ENCODE peak calls at places on chromosomes 11 and 22, in five cellular contexts. W is fibroblast of mammary gland, M is choroid plexus epithelial cell, R is HFF-Myc, I is A549. O is an unnamed sample.

GRCh38 chr11:118632577-118633318 is 25.3 kb downstream of the PHLDB1 start:
- DNase-seq in W (no peak), M (no peak), R (no peak), I (no peak), O (no peak)

GRCh38 chr22:20571531-20572007 is 64.2 kb downstream of the MED15 start:
- DNase-seq in W (peak), M (peak), R (no peak), I (peak), O (no peak)

GRCh38 chr11:65308281-65308891 is 6.3 kb upstream of the CDC42EP2 start:
- DNase-seq in W (no peak), M (peak), R (no peak), I (no peak), O (no peak)

GRCh38 chr11:68439355-68440065 is 21.0 kb upstream of the PPP6R3 start:
- DNase-seq in W (no peak), M (peak), R (no peak), I (no peak), O (no peak)

GRCh38 chr22:33076368-33076767 is 18.2 kb upstream of the SYN3 start:
- DNase-seq in W (peak), M (peak), R (no peak), I (no peak), O (no peak)

GRCh38 chr22:47304191-47304831 is 541.9 kb downstream of the TBC1D22A start:
- DNase-seq in W (no peak), M (no peak), R (no peak), I (no peak), O (no peak)

GRCh38 chr11:64334764-64335741 is 5.0 kb upstream of the CCDC88B start:
- DNase-seq in W (peak), M (peak), R (peak), I (peak), O (peak)

GRCh38 chr11:77473001-77473800 is 693 bp downstream of the PAK1 start:
- DNase-seq in W (no peak), M (peak), R (no peak), I (peak), O (no peak)

GRCh38 chr22:45240810-45241631 is at the start of gene KIAA0930:
- DNase-seq in W (peak), M (peak), R (no peak), I (peak), O (no peak)

GRCh38 chr11:132772712-132773545 is 759.4 kb downstream of the OPCML start:
- DNase-seq in W (no peak), M (no peak), R (no peak), I (no peak), O (no peak)

GRCh38 chr11:122850076-122850631 is 11.9 kb downstream of the CRTAM start:
- DNase-seq in W (peak), M (peak), R (no peak), I (no peak), O (peak)

GRCh38 chr11:79269923-79270322 is 170.9 kb downstream of the TENM4 start:
- DNase-seq in W (no peak), M (no peak), R (no peak), I (no peak), O (no peak)

GRCh38 chr11:121807051-121807450 is 309.0 kb downstream of the BLID start:
- DNase-seq in W (no peak), M (no peak), R (no peak), I (no peak), O (no peak)

GRCh38 chr22:41619979-41620645 is 731 bp downstream of the DESI1 start:
- DNase-seq in W (no peak), M (no peak), R (no peak), I (no peak), O (no peak)

GRCh38 chr22:49532831-49533802 is 294.6 kb downstream of the BRD1 start:
- DNase-seq in W (no peak), M (no peak), R (no peak), I (no peak), O (no peak)

GRCh38 chr22:23184100-23184763 is 3.9 kb downstream of the BCR start:
- DNase-seq in W (no peak), M (no peak), R (no peak), I (no peak), O (no peak)

GRCh38 chr11:128551641-128552335 is 35.6 kb downstream of the ETS1 start:
- DNase-seq in W (peak), M (no peak), R (no peak), I (no peak), O (no peak)

GRCh38 chr11:46200537-46201281 is 76.8 kb upstream of the CREB3L1 start:
- DNase-seq in W (peak), M (no peak), R (no peak), I (no peak), O (no peak)

GRCh38 chr11:123390146-123390545 is 39.9 kb upstream of the GRAMD1B start:
- DNase-seq in W (no peak), M (no peak), R (no peak), I (no peak), O (no peak)

GRCh38 chr11:122755409-122755808 is 82.9 kb upstream of the CRTAM start:
- DNase-seq in W (no peak), M (no peak), R (no peak), I (no peak), O (no peak)

GRCh38 chr22:20779813-20780148 is 5.9 kb downstream of the SERPIND1 start:
- DNase-seq in W (peak), M (peak), R (no peak), I (no peak), O (no peak)

DNA sequence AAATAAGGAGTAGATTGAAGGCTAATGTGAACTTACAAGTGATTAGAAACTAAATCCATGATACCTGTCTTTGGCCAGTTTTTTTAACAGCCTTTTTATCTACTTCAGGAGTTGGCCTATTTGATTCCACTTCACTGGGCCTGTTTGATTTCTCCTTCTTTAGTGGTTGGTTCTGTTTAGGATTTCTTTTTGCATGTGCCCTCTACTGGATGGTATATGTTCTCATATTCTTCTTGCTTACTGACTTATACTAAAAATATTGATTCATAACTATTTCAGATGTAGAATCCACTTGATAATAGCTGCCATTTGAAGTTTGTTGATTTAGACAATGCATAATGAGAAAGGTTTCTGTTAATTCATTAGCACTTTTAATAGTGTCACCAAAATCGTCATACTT is 53.9 kb downstream of the USP47 start:
- DNase-seq in W (peak), M (peak), R (no peak), I (peak), O (no peak)
- TF ChIP-seq CTCF in W (peak), M (peak), R (peak), I (peak), O (peak)

DNA sequence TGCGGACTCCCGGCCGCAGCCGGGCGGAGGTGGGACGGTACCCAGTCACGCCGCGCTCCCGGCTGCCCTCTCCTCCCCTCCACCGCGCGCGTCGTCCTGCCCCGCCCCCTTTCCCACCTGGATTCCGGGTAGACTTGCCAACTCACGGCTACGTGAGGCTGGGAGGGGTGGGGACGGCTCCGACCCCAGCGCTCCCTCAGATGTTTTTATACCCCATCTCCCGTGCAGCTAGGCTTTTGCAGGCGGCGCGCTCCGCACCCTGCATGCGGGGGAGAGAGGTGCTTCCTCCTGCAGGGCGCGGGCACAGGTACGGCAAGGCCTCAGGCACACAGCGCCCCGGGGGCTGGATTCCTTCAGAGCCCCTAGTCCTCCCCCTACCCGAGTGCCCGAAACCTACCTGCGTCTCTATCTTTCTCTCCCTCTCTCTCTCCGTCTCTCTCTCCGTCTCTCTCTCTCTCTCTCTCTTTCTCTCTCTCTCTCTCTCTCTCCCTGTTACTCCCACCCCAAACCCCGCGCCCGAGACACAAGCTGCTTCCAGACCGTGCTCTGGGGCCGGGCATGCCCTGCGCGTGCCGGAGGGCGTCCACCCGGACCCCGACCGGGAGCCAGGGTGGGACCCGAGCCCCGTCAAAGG is 1.9 kb downstream of the PDGFB start:
- DNase-seq in W (no peak), M (no peak), R (no peak), I (no peak), O (no peak)
- H3K4me3 ChIP-seq in W (no peak), M (peak), R (no peak), I (peak), O (no peak)

GRCh38 chr11:31884080-31884479 is 73.0 kb upstream of the PAX6 start:
- DNase-seq in W (no peak), M (no peak), R (no peak), I (no peak), O (no peak)

GRCh38 chr11:31881825-31882224 is 70.7 kb upstream of the PAX6 start:
- DNase-seq in W (no peak), M (no peak), R (no peak), I (no peak), O (no peak)

GRCh38 chr11:31882951-31883392 is 71.8 kb upstream of the PAX6 start:
- DNase-seq in W (no peak), M (no peak), R (no peak), I (no peak), O (no peak)

GRCh38 chr11:31883435-31883834 is 72.3 kb upstream of the PAX6 start:
- DNase-seq in W (no peak), M (no peak), R (no peak), I (no peak), O (no peak)

DNA sequence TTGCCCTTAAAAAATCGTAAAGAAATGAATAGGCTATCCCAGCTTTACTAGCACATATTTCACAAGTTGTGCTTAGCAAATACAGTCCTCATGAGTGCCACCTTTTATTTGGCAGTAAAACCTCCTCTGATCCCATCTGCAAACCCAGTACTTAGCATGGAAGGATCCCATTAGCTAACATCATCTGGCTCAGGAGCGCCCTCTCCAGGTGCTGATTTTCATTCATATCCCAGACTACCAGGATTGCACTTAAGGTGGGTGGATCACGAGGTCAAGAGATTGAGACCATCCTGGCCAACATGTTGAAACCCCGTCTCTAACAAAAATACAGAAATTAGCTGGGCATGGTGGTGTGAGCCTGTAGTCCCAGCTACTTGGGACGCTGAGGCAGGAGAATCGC is 76.1 kb upstream of the PAX6 start:
- DNase-seq in W (peak), M (no peak), R (no peak), I (peak), O (no peak)
- TF ChIP-seq CTCF in W (peak), M (peak), R (peak), I (no peak), O (no peak)

DNA sequence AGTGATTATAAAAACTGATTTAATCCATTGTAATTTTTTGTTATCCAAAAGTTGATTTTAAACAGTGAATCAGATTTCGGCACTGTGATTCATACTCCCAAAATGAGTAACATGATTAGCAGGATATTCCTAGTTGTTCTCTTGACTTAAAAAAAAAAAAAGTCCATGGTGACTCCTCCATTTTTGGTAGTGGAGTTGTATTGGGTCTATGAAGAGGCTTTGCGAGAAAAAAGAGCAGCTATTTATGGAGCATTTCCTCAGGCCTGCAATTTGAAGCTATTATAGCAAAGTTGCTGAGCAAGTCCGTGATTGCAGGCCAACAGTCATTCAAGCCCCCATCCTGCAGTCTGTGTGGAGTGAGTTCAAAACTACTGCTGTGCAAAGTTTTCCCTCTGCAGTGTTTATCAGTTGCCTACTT is 28.8 kb downstream of the YAP1 start:
- DNase-seq in W (peak), M (peak), R (no peak), I (no peak), O (peak)
- H3K4me3 ChIP-seq in W (no peak), M (no peak), R (no peak), I (no peak), O (no peak)

DNA sequence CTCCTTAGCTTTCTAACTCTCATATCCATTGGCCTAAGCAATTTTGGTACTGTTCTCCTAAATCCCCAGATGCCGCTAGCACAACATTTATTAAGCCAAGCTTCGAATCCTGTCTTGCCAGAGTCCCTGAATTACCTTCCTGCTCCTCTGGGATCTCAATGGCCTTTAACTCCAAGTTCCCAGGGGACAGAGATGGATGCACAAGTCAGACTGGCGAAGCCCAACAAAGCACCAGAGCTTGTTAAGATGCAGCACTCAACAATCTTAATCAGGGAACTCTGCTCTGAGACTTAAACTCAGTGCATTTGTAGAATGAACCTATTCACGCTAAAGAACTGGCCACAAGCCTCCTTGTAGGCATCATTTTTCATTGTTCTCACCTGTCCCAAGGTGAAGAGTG is 9.4 kb downstream of the GALNT18 start:
- DNase-seq in W (no peak), M (no peak), R (no peak), I (no peak), O (no peak)
- TF ChIP-seq CTCF in W (no peak), M (no peak), R (no peak), I (no peak), O (no peak)

DNA sequence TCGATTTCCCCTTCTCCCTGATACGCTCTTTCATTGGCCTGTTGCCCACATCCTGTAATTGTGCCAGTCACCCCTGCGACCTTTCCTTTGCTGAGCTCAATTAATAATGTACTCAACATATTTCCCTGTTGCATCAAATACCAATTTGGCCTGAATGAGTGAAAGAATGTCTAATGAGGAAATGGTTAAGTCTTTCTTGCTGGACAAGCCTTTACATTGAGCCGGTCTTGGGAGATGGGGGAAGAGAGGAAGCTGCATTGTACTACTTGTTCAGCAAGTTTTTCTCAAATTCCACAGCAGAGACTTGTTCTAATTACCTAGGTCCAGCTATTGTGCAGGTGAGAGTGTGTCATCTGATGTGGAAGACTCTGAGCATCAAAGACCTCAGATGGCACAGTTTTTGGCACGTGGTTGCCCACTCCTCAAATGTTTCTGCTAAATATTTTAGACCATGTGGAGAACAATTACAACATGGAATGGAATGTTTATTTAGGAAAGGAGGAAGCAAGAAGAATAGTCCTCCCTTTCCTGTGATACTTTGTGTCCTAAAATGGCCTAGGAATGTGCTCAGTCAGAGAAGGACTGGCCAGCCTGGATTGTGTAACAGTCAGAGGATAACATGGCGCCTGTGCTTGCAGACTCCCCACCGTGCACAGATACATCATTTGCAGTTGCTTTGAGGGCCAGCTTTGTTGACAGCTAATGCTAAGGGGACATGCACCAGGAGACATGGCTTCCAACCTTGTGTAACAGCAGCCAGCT is 129.5 kb upstream of the E2F8 start:
- DNase-seq in W (peak), M (peak), R (no peak), I (no peak), O (no peak)
- H3K4me3 ChIP-seq in W (no peak), M (no peak), R (no peak), I (no peak), O (no peak)

GRCh38 chr11:130834886-130835285 is 81.4 kb downstream of the SNX19 start:
- DNase-seq in W (peak), M (no peak), R (no peak), I (no peak), O (no peak)
- TF ChIP-seq CTCF in W (no peak), M (no peak), R (no peak), I (no peak), O (no peak)

GRCh38 chr11:119808431-119809185 is 79.6 kb upstream of the NECTIN1 start:
- DNase-seq in W (no peak), M (no peak), R (no peak), I (no peak), O (no peak)

GRCh38 chr11:119807402-119807801 is 78.4 kb upstream of the NECTIN1 start:
- DNase-seq in W (no peak), M (no peak), R (no peak), I (no peak), O (no peak)

GRCh38 chr11:119807841-119808240 is 78.8 kb upstream of the NECTIN1 start:
- DNase-seq in W (no peak), M (no peak), R (no peak), I (no peak), O (no peak)

GRCh38 chr11:119809346-119809745 is 80.3 kb upstream of the NECTIN1 start:
- DNase-seq in W (no peak), M (no peak), R (no peak), I (no peak), O (no peak)

DNA sequence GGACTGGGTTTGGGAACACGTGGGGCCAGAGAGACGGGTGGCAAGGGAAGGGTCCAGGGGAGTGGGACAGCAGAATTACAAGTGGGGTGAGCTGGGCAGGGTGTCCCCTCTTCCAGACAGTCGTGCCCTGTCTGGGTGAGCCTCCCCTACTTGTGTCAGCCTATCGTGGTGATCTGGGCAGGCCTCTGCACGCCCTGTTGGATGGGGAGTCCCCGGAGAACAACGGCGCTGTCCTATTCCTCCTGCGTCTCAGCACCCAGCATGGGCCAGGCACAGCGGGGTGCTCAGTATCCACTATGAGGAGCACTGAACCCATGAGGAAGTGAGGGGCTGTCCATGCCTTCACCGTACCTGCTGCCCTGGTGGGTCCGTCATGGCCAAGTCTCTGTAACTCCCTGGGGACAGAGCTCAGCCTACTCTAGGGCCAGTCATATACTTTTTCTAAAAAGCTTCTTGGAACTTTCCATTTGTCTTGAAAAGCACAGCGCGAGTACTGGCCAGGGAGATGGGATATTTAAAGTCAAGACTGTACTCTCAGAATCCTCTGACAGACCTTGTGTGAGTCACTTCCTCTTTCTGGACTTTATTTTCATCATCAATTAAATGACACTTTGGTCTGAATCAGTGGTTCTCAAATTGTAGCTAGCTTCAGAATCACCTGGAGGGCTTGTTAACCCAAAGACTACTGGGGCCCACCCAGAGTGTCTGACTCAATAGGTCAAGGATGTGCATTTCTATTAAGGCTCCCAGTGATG is 81.7 kb upstream of the NECTIN1 start:
- DNase-seq in W (peak), M (peak), R (no peak), I (no peak), O (no peak)
- H3K4me3 ChIP-seq in W (no peak), M (no peak), R (no peak), I (no peak), O (no peak)

GRCh38 chr11:40130427-40130826 is 1329.0 kb downstream of the LRRC4C start:
- DNase-seq in W (no peak), M (no peak), R (no peak), I (no peak), O (no peak)
- TF ChIP-seq CTCF in W (no peak), M (no peak), R (no peak), I (no peak), O (no peak)

O was measured in AG09309.